ENCODE peak calls at places on chromosome 12, in four cellular contexts. S is K562, U is GM12878, M is GM12891. L is an unnamed sample.
A peak's percentile ranks its signal among the peaks of the same experiment; 100 is the strongest.

GRCh38 chr12:31023271-31023724 is 50.4 kb upstream of the DDX11 start:
- DNase-seq in M (no peak), S (no peak), U (no peak), L (no peak)

GRCh38 chr12:131509706-131510105 is 201.2 kb upstream of the SFSWAP start:
- DNase-seq in S (no peak), U (no peak), M (no peak), L (no peak)

GRCh38 chr12:109510196-109510595 is 32.8 kb downstream of the UBE3B start:
- DNase-seq in U (no peak), M (no peak), S (no peak), L (no peak)

GRCh38 chr12:124866883-124867232 is 3.2 kb upstream of the SCARB1 start:
- DNase-seq in M (no peak), S (no peak), U (no peak), L (no peak)

GRCh38 chr12:51972849-51973273 is 21.4 kb downstream of the ACVR1B start:
- DNase-seq in S (peak; percentile 52), M (no peak), U (no peak), L (no peak)

GRCh38 chr12:103012884-103013283 is 55.4 kb downstream of the ASCL1 start:
- DNase-seq in S (no peak), U (no peak), M (no peak), L (no peak)

GRCh38 chr12:81998761-81999378 is 239.7 kb upstream of the PPFIA2 start:
- DNase-seq in S (no peak), U (no peak), M (no peak), L (no peak)

GRCh38 chr12:4960030-4960429 is 50.3 kb downstream of the KCNA1 start:
- DNase-seq in M (no peak), S (no peak), U (no peak), L (no peak)

GRCh38 chr12:77924703-77925102 is 94.0 kb downstream of the NAV3 start:
- DNase-seq in U (no peak), M (no peak), S (no peak), L (no peak)

GRCh38 chr12:753401-754237 is 1.2 kb downstream of the WNK1 start:
- DNase-seq in U (no peak), S (peak; percentile 22), M (no peak), L (peak; percentile 34)

GRCh38 chr12:39354955-39355354 is 88.0 kb downstream of the KIF21A start:
- DNase-seq in M (no peak), S (peak; percentile 14), U (no peak), L (no peak)

GRCh38 chr12:24462946-24463345 is 486.0 kb downstream of the BCAT1 start:
- DNase-seq in S (no peak), M (no peak), U (no peak), L (no peak)

GRCh38 chr12:2082321-2082720 is 29.5 kb downstream of the CACNA1C start:
- DNase-seq in S (no peak), M (no peak), U (no peak), L (no peak)

GRCh38 chr12:130587966-130588365 is 128.1 kb downstream of the RIMBP2 start:
- DNase-seq in S (no peak), M (no peak), U (no peak), L (no peak)

GRCh38 chr12:102976609-102977280 is 19.3 kb downstream of the ASCL1 start:
- DNase-seq in M (no peak), U (no peak), S (no peak), L (no peak)

GRCh38 chr12:15088115-15088514 is 115.3 kb downstream of the PDE6H start:
- DNase-seq in M (no peak), S (no peak), U (no peak), L (no peak)

GRCh38 chr12:124663206-124663605 is 95.8 kb upstream of the NCOR2 start:
- DNase-seq in S (no peak), M (no peak), U (no peak), L (no peak)

GRCh38 chr12:104097954-104098353 is 33.6 kb downstream of the HCFC2 start:
- DNase-seq in U (no peak), S (no peak), M (no peak), L (no peak)

GRCh38 chr12:31819427-31819826 is 90.6 kb upstream of the AMN1 start:
- DNase-seq in U (no peak), S (no peak), M (no peak), L (no peak)

GRCh38 chr12:30795660-30796507 is 41.1 kb upstream of the CAPRIN2 start:
- DNase-seq in M (peak; percentile 60), U (no peak), S (peak; percentile 58), L (peak; percentile 47)

GRCh38 chr12:53223391-53224267 is 8.4 kb downstream of the RARG start:
- DNase-seq in M (no peak), U (no peak), S (no peak), L (no peak)

GRCh38 chr12:105922670-105923102 is 216.1 kb downstream of the NUAK1 start:
- DNase-seq in U (no peak), M (no peak), S (no peak), L (no peak)

GRCh38 chr12:106974525-106974924 is 12.4 kb downstream of the MTERF2 start:
- DNase-seq in U (no peak), S (no peak), M (no peak), L (peak; percentile 19)

GRCh38 chr12:6963741-6964446 is 6.6 kb downstream of the PHB2 start:
- DNase-seq in S (no peak), U (no peak), M (no peak), L (no peak)

GRCh38 chr12:46771268-46771837 is 54.4 kb downstream of the SLC38A4 start:
- DNase-seq in U (no peak), M (no peak), S (no peak), L (no peak)

GRCh38 chr12:12899530-12900380 is 8.4 kb downstream of the GPRC5A start:
- DNase-seq in S (no peak), M (no peak), U (no peak), L (no peak)

GRCh38 chr12:47403681-47404080 is 302.1 kb downstream of the RPAP3 start:
- DNase-seq in U (no peak), S (no peak), M (no peak), L (no peak)

GRCh38 chr12:75020068-75020557 is 189.5 kb downstream of the KCNC2 start:
- DNase-seq in M (no peak), S (no peak), U (no peak), L (no peak)
- TF ChIP-seq TAF1 in M (no peak), S (no peak), U (no peak), L (no peak)

GRCh38 chr12:91225316-91225715 is 42.7 kb upstream of the DCN start:
- DNase-seq in S (no peak), U (no peak), M (no peak), L (no peak)
- TF ChIP-seq POLR2AphosphoS5 in S (no peak), U (no peak), M (no peak), L (no peak)

GRCh38 chr12:120370343-120371243 is 1.6 kb upstream of the MSI1 start:
- DNase-seq in M (no peak), S (no peak), U (no peak), L (no peak)

GRCh38 chr12:120367924-120368788 is 808 bp downstream of the MSI1 start:
- DNase-seq in M (no peak), U (no peak), S (peak; percentile 61), L (no peak)

GRCh38 chr12:120367252-120367923 is 1.6 kb downstream of the MSI1 start:
- DNase-seq in U (no peak), M (no peak), S (peak; percentile 54), L (no peak)

GRCh38 chr12:120369476-120370342 is 745 bp upstream of the MSI1 start:
- DNase-seq in U (no peak), S (no peak), M (no peak), L (no peak)

GRCh38 chr12:120368789-120369475 is at the start of gene MSI1:
- DNase-seq in U (no peak), M (no peak), S (peak; percentile 65), L (no peak)
- TF ChIP-seq TAF1 in U (no peak), M (no peak), S (no peak), L (no peak)

DNA sequence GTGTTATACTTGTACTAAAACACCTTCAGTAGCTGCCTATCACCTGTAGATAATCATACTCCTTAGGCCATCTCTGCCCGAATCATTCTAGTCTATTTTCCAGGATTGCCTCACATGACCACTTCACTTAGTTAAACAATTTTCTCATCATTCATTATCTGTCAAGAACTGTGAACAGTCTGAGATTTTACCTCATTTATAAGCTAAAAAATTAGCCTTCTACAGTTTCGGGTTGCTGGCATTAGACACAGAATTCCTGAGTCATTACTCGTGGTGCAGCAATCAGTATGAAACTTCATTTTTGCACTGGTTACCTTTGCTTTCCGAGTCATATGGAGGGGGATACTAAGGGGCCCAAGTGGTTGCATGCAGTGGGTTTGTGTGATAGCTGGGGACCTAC is 57.6 kb upstream of the OTOGL start:
- DNase-seq in M (no peak), U (no peak), S (no peak), L (no peak)
- TF ChIP-seq POLR2AphosphoS5 in M (no peak), U (no peak), S (no peak), L (no peak)

GRCh38 chr12:113390064-113391043 is 13.3 kb downstream of the SDS start:
- DNase-seq in M (no peak), U (no peak), S (no peak), L (no peak)

GRCh38 chr12:113386866-113387566 is 16.7 kb downstream of the SDS start:
- DNase-seq in M (no peak), U (no peak), S (no peak), L (no peak)

GRCh38 chr12:113387631-113388030 is 16.1 kb downstream of the SDS start:
- DNase-seq in M (no peak), S (no peak), U (no peak), L (no peak)

GRCh38 chr12:113391145-113391544 is 12.5 kb downstream of the SDS start:
- DNase-seq in S (no peak), M (no peak), U (no peak), L (no peak)

DNA sequence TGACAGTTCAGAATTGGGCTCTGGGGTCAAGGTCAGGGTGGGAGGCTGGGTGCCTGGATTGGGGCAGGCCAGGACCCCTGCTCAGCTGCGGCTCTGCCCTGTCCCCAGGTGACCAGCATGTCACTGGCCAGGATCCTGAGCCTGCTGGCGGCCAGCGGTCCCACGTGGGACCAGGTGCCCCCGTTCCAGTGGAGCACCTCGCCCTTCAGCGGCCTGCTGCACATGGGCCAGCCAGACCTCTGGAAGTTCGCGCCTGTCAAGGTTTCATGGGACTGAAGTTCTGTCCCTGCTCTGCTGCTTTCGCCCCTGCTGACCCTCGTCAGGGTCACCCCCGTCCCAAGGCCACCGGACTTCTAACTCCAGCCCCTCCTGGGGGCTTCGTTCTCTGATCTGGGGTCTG is 15.3 kb downstream of the SDS start:
- DNase-seq in U (no peak), M (no peak), S (no peak), L (no peak)
- TF ChIP-seq TAF1 in U (no peak), M (no peak), S (no peak), L (no peak)

GRCh38 chr12:75945581-75945980 is 86.0 kb downstream of the PHLDA1 start:
- DNase-seq in U (no peak), S (no peak), M (no peak), L (no peak)

GRCh38 chr12:75943730-75944096 is 87.9 kb downstream of the PHLDA1 start:
- DNase-seq in S (no peak), U (no peak), M (no peak), L (no peak)

GRCh38 chr12:75947171-75947723 is 84.3 kb downstream of the PHLDA1 start:
- DNase-seq in M (no peak), S (no peak), U (no peak), L (no peak)

GRCh38 chr12:75944097-75944904 is 87.3 kb downstream of the PHLDA1 start:
- DNase-seq in M (no peak), S (no peak), U (peak; percentile 54), L (no peak)

GRCh38 chr12:75944905-75945412 is 86.6 kb downstream of the PHLDA1 start:
- DNase-seq in U (no peak), M (no peak), S (no peak), L (no peak)
- TF ChIP-seq POLR2AphosphoS5 in U (no peak), M (no peak), S (no peak), L (no peak)

GRCh38 chr12:114412825-114413749 is 7.1 kb upstream of the TBX5 start:
- DNase-seq in M (no peak), S (no peak), U (no peak), L (no peak)
- TF ChIP-seq TAF1 in M (no peak), S (no peak), U (no peak), L (no peak)